ENCODE peak calls at places on chromosomes 4 and X, in four cellular contexts. One of them, this sample, is unnamed.

GRCh38 chr4:25209702-25210101 is 24.1 kb upstream of the PI4K2B start:
- DNase-seq in fibroblast of lung: no peak
- DNase-seq in H9: no peak
- DNase-seq in GM13977: no peak
- DNase-seq in this sample: no peak

GRCh38 chrX:29506729-29507128 is 708.6 kb upstream of the MAGEB2 start:
- DNase-seq in H9: no peak
- DNase-seq in GM13977: no peak
- DNase-seq in fibroblast of lung: no peak
- DNase-seq in this sample: no peak

GRCh38 chrX:67784712-67785111 is 240.9 kb downstream of the AR start:
- DNase-seq in H9: no peak
- DNase-seq in GM13977: no peak
- DNase-seq in fibroblast of lung: no peak
- DNase-seq in this sample: no peak

GRCh38 chrX:20235755-20236154 is 31.0 kb downstream of the RPS6KA3 start:
- DNase-seq in H9: no peak
- DNase-seq in fibroblast of lung: no peak
- DNase-seq in GM13977: no peak
- DNase-seq in this sample: no peak

GRCh38 chrX:45765726-45766125 is 565.0 kb upstream of the DIPK2B start:
- DNase-seq in fibroblast of lung: no peak
- DNase-seq in GM13977: no peak
- DNase-seq in H9: no peak
- DNase-seq in this sample: no peak

GRCh38 chrX:153934473-153935325 is at the start of gene NAA10:
- DNase-seq in fibroblast of lung: peak
- DNase-seq in H9: peak
- DNase-seq in GM13977: peak
- DNase-seq in this sample: peak

GRCh38 chr4:181970356-181970755 is 272.8 kb upstream of the TENM3 start:
- DNase-seq in GM13977: no peak
- DNase-seq in fibroblast of lung: no peak
- DNase-seq in H9: no peak
- DNase-seq in this sample: no peak

GRCh38 chr4:62717144-62717543 is 1517.0 kb downstream of the ADGRL3 start:
- DNase-seq in fibroblast of lung: no peak
- DNase-seq in GM13977: no peak
- DNase-seq in H9: no peak
- DNase-seq in this sample: no peak

GRCh38 chr4:19119904-19120303 is 1098.3 kb upstream of the LCORL start:
- DNase-seq in fibroblast of lung: no peak
- DNase-seq in GM13977: no peak
- DNase-seq in H9: no peak
- DNase-seq in this sample: no peak

GRCh38 chr4:124684301-124684700 is 28.2 kb downstream of the ANKRD50 start:
- DNase-seq in fibroblast of lung: no peak
- DNase-seq in GM13977: no peak
- DNase-seq in H9: no peak
- DNase-seq in this sample: no peak

GRCh38 chr4:93897559-93897958 is 69.0 kb downstream of the ATOH1 start:
- DNase-seq in H9: no peak
- DNase-seq in fibroblast of lung: no peak
- DNase-seq in GM13977: no peak
- DNase-seq in this sample: no peak
- TF ChIP-seq CTCF in H9: peak
- TF ChIP-seq CTCF in fibroblast of lung: no peak
- TF ChIP-seq CTCF in GM13977: peak
- TF ChIP-seq CTCF in this sample: no peak

GRCh38 chr4:165094873-165095272 is 17.8 kb downstream of the TMEM192 start:
- DNase-seq in GM13977: no peak
- DNase-seq in H9: no peak
- DNase-seq in fibroblast of lung: no peak
- DNase-seq in this sample: no peak

GRCh38 chr4:165095291-165095690 is 17.4 kb downstream of the TMEM192 start:
- DNase-seq in fibroblast of lung: no peak
- DNase-seq in H9: no peak
- DNase-seq in GM13977: no peak
- DNase-seq in this sample: no peak

GRCh38 chr4:165101641-165102040 is 11.0 kb downstream of the TMEM192 start:
- DNase-seq in GM13977: no peak
- DNase-seq in H9: no peak
- DNase-seq in fibroblast of lung: no peak
- DNase-seq in this sample: no peak

GRCh38 chr4:165096776-165097175 is 15.9 kb downstream of the TMEM192 start:
- DNase-seq in GM13977: peak
- DNase-seq in fibroblast of lung: peak
- DNase-seq in H9: no peak
- DNase-seq in this sample: no peak
- TF ChIP-seq CTCF in GM13977: peak
- TF ChIP-seq CTCF in fibroblast of lung: peak
- TF ChIP-seq CTCF in H9: peak
- TF ChIP-seq CTCF in this sample: no peak

GRCh38 chr4:151952137-151952536 is 191.3 kb upstream of the GATB start:
- DNase-seq in GM13977: no peak
- DNase-seq in H9: no peak
- DNase-seq in fibroblast of lung: no peak
- DNase-seq in this sample: no peak

GRCh38 chr4:151952711-151953254 is 192.0 kb upstream of the GATB start:
- DNase-seq in GM13977: no peak
- DNase-seq in H9: no peak
- DNase-seq in fibroblast of lung: no peak
- DNase-seq in this sample: no peak

GRCh38 chr4:151953286-151953685 is 192.5 kb upstream of the GATB start:
- DNase-seq in H9: no peak
- DNase-seq in GM13977: no peak
- DNase-seq in fibroblast of lung: no peak
- DNase-seq in this sample: no peak

GRCh38 chr4:151950993-151951726 is 190.4 kb upstream of the GATB start:
- DNase-seq in H9: no peak
- DNase-seq in fibroblast of lung: no peak
- DNase-seq in GM13977: no peak
- DNase-seq in this sample: no peak

GRCh38 chr4:151951727-151952078 is 190.9 kb upstream of the GATB start:
- DNase-seq in fibroblast of lung: no peak
- DNase-seq in GM13977: no peak
- DNase-seq in H9: no peak
- DNase-seq in this sample: no peak
- TF ChIP-seq CTCF in fibroblast of lung: no peak
- TF ChIP-seq CTCF in GM13977: no peak
- TF ChIP-seq CTCF in H9: no peak
- TF ChIP-seq CTCF in this sample: no peak

GRCh38 chr4:8108991-8109390 is 49.6 kb downstream of the ABLIM2 start:
- DNase-seq in GM13977: no peak
- DNase-seq in fibroblast of lung: no peak
- DNase-seq in H9: no peak
- DNase-seq in this sample: no peak

GRCh38 chr4:8112036-8112576 is 46.5 kb downstream of the ABLIM2 start:
- DNase-seq in H9: no peak
- DNase-seq in GM13977: no peak
- DNase-seq in fibroblast of lung: no peak
- DNase-seq in this sample: no peak

GRCh38 chr4:8109406-8110065 is 49.1 kb downstream of the ABLIM2 start:
- DNase-seq in fibroblast of lung: no peak
- DNase-seq in H9: no peak
- DNase-seq in GM13977: no peak
- DNase-seq in this sample: no peak

GRCh38 chr4:8108261-8108660 is 50.4 kb downstream of the ABLIM2 start:
- DNase-seq in H9: no peak
- DNase-seq in GM13977: no peak
- DNase-seq in fibroblast of lung: no peak
- DNase-seq in this sample: no peak

GRCh38 chr4:8110071-8110986 is 48.3 kb downstream of the ABLIM2 start:
- DNase-seq in H9: peak
- DNase-seq in fibroblast of lung: no peak
- DNase-seq in GM13977: no peak
- DNase-seq in this sample: no peak
- TF ChIP-seq CTCF in H9: peak
- TF ChIP-seq CTCF in fibroblast of lung: no peak
- TF ChIP-seq CTCF in GM13977: peak
- TF ChIP-seq CTCF in this sample: no peak

GRCh38 chr4:2186133-2186864 is 55.6 kb downstream of the HAUS3 start:
- DNase-seq in fibroblast of lung: peak
- DNase-seq in GM13977: no peak
- DNase-seq in H9: peak
- DNase-seq in this sample: no peak
- TF ChIP-seq CTCF in fibroblast of lung: peak
- TF ChIP-seq CTCF in GM13977: peak
- TF ChIP-seq CTCF in H9: peak
- TF ChIP-seq CTCF in this sample: no peak

DNA sequence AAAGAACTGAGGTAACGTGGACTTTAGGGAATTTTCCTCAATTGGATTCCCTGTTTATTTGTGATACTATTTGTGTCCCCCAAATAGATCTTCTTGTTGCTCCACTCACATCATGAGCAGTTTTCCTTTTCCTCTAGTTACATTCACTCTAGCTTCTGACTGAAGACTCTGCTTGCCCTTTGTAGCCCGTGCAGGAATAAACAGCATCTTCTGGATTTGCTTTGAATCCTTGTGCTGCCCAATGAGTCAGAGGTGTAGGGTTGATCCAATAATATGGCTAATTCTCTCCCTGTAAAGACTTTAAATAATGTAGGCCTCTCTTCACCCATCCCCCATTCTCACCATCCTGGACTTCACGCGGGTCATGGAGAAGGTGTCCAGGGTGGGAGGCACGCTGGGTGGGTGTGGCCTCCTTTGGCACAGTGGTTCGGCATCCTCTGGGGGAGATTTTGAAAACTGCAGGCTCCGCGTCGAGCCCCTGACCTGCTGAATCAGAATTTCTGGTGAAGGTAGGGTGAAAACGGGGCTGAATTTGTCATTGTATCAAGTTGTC is 9.0 kb downstream of the HAND2 start:
- DNase-seq in GM13977: no peak
- DNase-seq in H9: no peak
- DNase-seq in fibroblast of lung: no peak
- DNase-seq in this sample: no peak
- TF ChIP-seq CTCF in GM13977: no peak
- TF ChIP-seq CTCF in H9: no peak
- TF ChIP-seq CTCF in fibroblast of lung: no peak
- TF ChIP-seq CTCF in this sample: no peak

GRCh38 chr4:55399581-55399980 is 3.8 kb downstream of the TMEM165 start:
- DNase-seq in GM13977: no peak
- DNase-seq in H9: no peak
- DNase-seq in fibroblast of lung: no peak
- DNase-seq in this sample: no peak
- TF ChIP-seq CTCF in GM13977: no peak
- TF ChIP-seq CTCF in H9: no peak
- TF ChIP-seq CTCF in fibroblast of lung: no peak
- TF ChIP-seq CTCF in this sample: no peak

GRCh38 chrX:151981129-151981528 is 6.7 kb upstream of the GABRE start:
- DNase-seq in H9: no peak
- DNase-seq in GM13977: no peak
- DNase-seq in fibroblast of lung: no peak
- DNase-seq in this sample: no peak
- TF ChIP-seq CTCF in H9: no peak
- TF ChIP-seq CTCF in GM13977: no peak
- TF ChIP-seq CTCF in fibroblast of lung: no peak
- TF ChIP-seq CTCF in this sample: no peak

GRCh38 chr4:173272987-173273386 is 61.2 kb downstream of the HMGB2 start:
- DNase-seq in H9: no peak
- DNase-seq in GM13977: no peak
- DNase-seq in fibroblast of lung: peak
- DNase-seq in this sample: no peak
- TF ChIP-seq CTCF in H9: no peak
- TF ChIP-seq CTCF in GM13977: no peak
- TF ChIP-seq CTCF in fibroblast of lung: no peak
- TF ChIP-seq CTCF in this sample: no peak

This sample was measured in activated B cell treated with CpG ODN at 0.5 μM for 24 hours.